ENCODE peak calls at places on chromosomes 6 and 20, in seven cellular contexts. P is H9, R is IMR-90, Y is HFF-Myc, V is retinal pigment epithelial cell, A is neural progenitor cell, N is fibroblast of mammary gland. E is an unnamed sample.

GRCh38 chr6:70520575-70520974 is 46.2 kb upstream of the SDHAF4 start:
- DNase-seq in P (no peak), R (peak), Y (no peak), V (no peak), A (no peak), N (peak), E (no peak)

GRCh38 chr20:48722002-48722731 is 105.6 kb downstream of the PREX1 start:
- DNase-seq in P (no peak), R (peak), Y (no peak), V (no peak), A (no peak), N (no peak), E (peak)

GRCh38 chr6:51025082-51025777 is 206.6 kb downstream of the TFAP2B start:
- DNase-seq in P (no peak), R (peak), Y (no peak), V (no peak), A (no peak), N (peak), E (no peak)

GRCh38 chr6:131831886-131832285 is 24.1 kb downstream of the ENPP1 start:
- DNase-seq in P (no peak), R (no peak), Y (no peak), V (no peak), A (no peak), N (no peak), E (no peak)

GRCh38 chr6:28816909-28817807 is 106.6 kb downstream of the TRIM27 start:
- DNase-seq in P (peak), R (peak), Y (peak), V (no peak), A (peak), N (peak), E (no peak)

GRCh38 chr20:33387177-33387576 is 14.1 kb downstream of the CDK5RAP1 start:
- DNase-seq in P (no peak), R (peak), Y (no peak), V (no peak), A (no peak), N (peak), E (no peak)

GRCh38 chr6:15244605-15245360 is 1.1 kb upstream of the JARID2 start:
- DNase-seq in P (peak), R (peak), Y (no peak), V (no peak), A (peak), N (peak), E (no peak)

GRCh38 chr20:49925901-49926454 is 10.2 kb upstream of the RNF114 start:
- DNase-seq in P (no peak), R (no peak), Y (no peak), V (no peak), A (no peak), N (no peak), E (no peak)

GRCh38 chr20:39089029-39089428 is 126.9 kb downstream of the DHX35 start:
- DNase-seq in P (no peak), R (no peak), Y (no peak), V (no peak), A (no peak), N (no peak), E (no peak)

GRCh38 chr6:31769684-31770371 is 7.3 kb downstream of the VWA7 start:
- DNase-seq in P (peak), R (peak), Y (no peak), V (no peak), A (peak), N (peak), E (peak)

GRCh38 chr6:160995271-160995670 is 3.7 kb downstream of the MAP3K4 start:
- DNase-seq in P (no peak), R (no peak), Y (no peak), V (no peak), A (no peak), N (no peak), E (no peak)

GRCh38 chr6:33251390-33252012 is 20.2 kb downstream of the VPS52 start:
- DNase-seq in P (no peak), R (peak), Y (no peak), V (no peak), A (no peak), N (peak), E (no peak)

GRCh38 chr6:33248932-33249731 is 22.5 kb downstream of the VPS52 start:
- DNase-seq in P (peak), R (peak), Y (peak), V (peak), A (peak), N (peak), E (peak)

GRCh38 chr6:33248643-33248931 is 23.1 kb downstream of the VPS52 start:
- DNase-seq in P (no peak), R (no peak), Y (no peak), V (peak), A (peak), N (peak), E (no peak)

GRCh38 chr6:33250731-33251130 is 20.9 kb downstream of the VPS52 start:
- DNase-seq in P (no peak), R (no peak), Y (no peak), V (no peak), A (no peak), N (no peak), E (no peak)

GRCh38 chr6:33249732-33250625 is 21.7 kb downstream of the VPS52 start:
- DNase-seq in P (no peak), R (peak), Y (no peak), V (peak), A (no peak), N (peak), E (no peak)
- TF ChIP-seq CTCF in P (no peak), R (no peak), Y (no peak), V (no peak), A (no peak), N (no peak), E (no peak)

GRCh38 chr20:9550283-9550682 is 35.9 kb downstream of the LAMP5 start:
- DNase-seq in P (no peak), R (no peak), Y (no peak), V (no peak), A (no peak), N (no peak), E (no peak)

GRCh38 chr20:9557411-9557810 is 43.0 kb downstream of the LAMP5 start:
- DNase-seq in P (no peak), R (no peak), Y (no peak), V (no peak), A (no peak), N (no peak), E (no peak)

GRCh38 chr20:9551808-9552550 is 37.6 kb downstream of the LAMP5 start:
- DNase-seq in P (no peak), R (no peak), Y (no peak), V (no peak), A (no peak), N (no peak), E (no peak)

GRCh38 chr20:9555781-9556180 is 41.4 kb downstream of the LAMP5 start:
- DNase-seq in P (no peak), R (peak), Y (no peak), V (no peak), A (no peak), N (peak), E (no peak)
- TF ChIP-seq CTCF in P (no peak), R (no peak), Y (no peak), V (no peak), A (no peak), N (no peak), E (no peak)

DNA sequence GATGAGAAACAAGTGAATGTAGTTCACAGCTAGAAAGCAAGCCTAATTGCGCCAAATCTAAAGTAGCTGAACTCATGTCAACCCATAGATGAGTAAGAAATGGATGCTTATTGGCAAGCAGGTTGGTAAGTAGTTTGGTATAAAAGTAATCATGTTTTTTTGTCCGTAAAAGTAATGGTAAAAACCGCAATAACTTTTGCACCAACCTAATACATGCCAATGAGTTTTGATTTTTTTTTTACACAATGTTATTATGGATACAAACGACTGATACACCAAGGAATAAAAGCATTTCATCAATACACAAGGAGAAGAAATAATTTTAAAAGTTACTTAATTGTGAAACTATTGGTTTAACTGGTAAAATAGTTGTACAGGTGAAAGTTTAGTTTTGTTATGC is 977.5 kb downstream of the EYS start:
- DNase-seq in P (no peak), R (no peak), Y (no peak), V (no peak), A (no peak), N (no peak), E (no peak)
- TF ChIP-seq CTCF in P (no peak), R (no peak), Y (no peak), V (no peak), A (no peak), N (no peak), E (no peak)

GRCh38 chr20:2340823-2341222 is 39.9 kb upstream of the TGM6 start:
- DNase-seq in P (no peak), R (no peak), Y (no peak), V (no peak), A (no peak), N (no peak), E (no peak)

GRCh38 chr20:2341336-2341735 is 39.4 kb upstream of the TGM6 start:
- DNase-seq in P (no peak), R (no peak), Y (no peak), V (no peak), A (peak), N (no peak), E (no peak)

GRCh38 chr20:2342243-2342642 is 38.5 kb upstream of the TGM6 start:
- DNase-seq in P (no peak), R (no peak), Y (no peak), V (no peak), A (no peak), N (no peak), E (no peak)

GRCh38 chr20:2338702-2339101 is 42.0 kb upstream of the TGM6 start:
- DNase-seq in P (no peak), R (no peak), Y (no peak), V (no peak), A (no peak), N (no peak), E (no peak)

GRCh38 chr20:2340136-2340535 is 40.6 kb upstream of the TGM6 start:
- DNase-seq in P (no peak), R (no peak), Y (no peak), V (no peak), A (no peak), N (no peak), E (no peak)
- TF ChIP-seq CTCF in P (peak), R (no peak), Y (no peak), V (no peak), A (no peak), N (no peak), E (no peak)

DNA sequence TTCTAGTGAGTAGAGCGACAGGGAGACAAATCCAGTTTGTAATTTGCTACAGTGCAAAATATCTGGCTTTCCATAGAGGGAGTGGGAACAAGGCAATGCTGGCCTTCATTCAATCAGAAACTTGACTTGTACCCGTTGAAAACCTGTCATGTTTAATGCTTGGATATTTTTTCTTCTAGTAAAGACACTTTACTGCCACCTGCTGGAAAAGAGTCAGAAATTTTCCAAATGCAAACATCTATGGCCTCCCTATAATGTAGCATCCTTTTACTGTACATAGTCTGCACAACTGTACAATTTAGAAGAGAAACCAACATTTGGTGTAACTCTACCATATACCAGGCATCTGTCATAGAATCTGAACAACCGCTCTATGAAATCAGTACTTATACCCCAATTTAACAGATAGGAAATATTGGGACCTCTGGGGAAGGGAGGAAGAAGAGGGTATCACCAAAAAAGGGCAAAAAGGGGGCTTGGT is 16.7 kb upstream of the TBC1D20 start:
- DNase-seq in P (no peak), R (peak), Y (peak), V (no peak), A (peak), N (peak), E (no peak)
- TF ChIP-seq CTCF in P (peak), R (peak), Y (peak), V (peak), A (peak), N (peak), E (peak)

GRCh38 chr6:43359831-43360230 is 9.6 kb downstream of the ZNF318 start:
- DNase-seq in P (no peak), R (no peak), Y (no peak), V (no peak), A (no peak), N (no peak), E (no peak)

GRCh38 chr6:43359381-43359780 is 10.1 kb downstream of the ZNF318 start:
- DNase-seq in P (no peak), R (peak), Y (no peak), V (no peak), A (no peak), N (no peak), E (no peak)

GRCh38 chr6:43355862-43356590 is 13.4 kb downstream of the ZNF318 start:
- DNase-seq in P (peak), R (peak), Y (no peak), V (no peak), A (peak), N (no peak), E (no peak)

GRCh38 chr6:43361269-43361668 is 8.2 kb downstream of the ZNF318 start:
- DNase-seq in P (no peak), R (no peak), Y (no peak), V (no peak), A (no peak), N (no peak), E (no peak)
- TF ChIP-seq CTCF in P (no peak), R (no peak), Y (no peak), V (no peak), A (no peak), N (no peak), E (no peak)

GRCh38 chr20:2402271-2402980 is 21.7 kb downstream of the TGM6 start:
- DNase-seq in P (no peak), R (peak), Y (peak), V (peak), A (peak), N (peak), E (no peak)
- TF ChIP-seq CTCF in P (peak), R (peak), Y (peak), V (peak), A (peak), N (peak), E (peak)

GRCh38 chr6:6169141-6169540 is 151.3 kb downstream of the F13A1 start:
- DNase-seq in P (peak), R (no peak), Y (no peak), V (no peak), A (no peak), N (no peak), E (no peak)
- TF ChIP-seq CTCF in P (no peak), R (no peak), Y (no peak), V (no peak), A (no peak), N (no peak), E (no peak)

GRCh38 chr20:10412591-10413408 is 21.2 kb downstream of the MKKS start:
- DNase-seq in P (no peak), R (no peak), Y (no peak), V (no peak), A (no peak), N (peak), E (no peak)
- TF ChIP-seq CTCF in P (peak), R (peak), Y (no peak), V (peak), A (peak), N (peak), E (no peak)